ENCODE peak calls at places on chromosomes 11 and 22, in four cellular contexts. K is foreskin melanocyte, Q is fibroblast of mammary gland, S is BE2C. C is an unnamed sample.

GRCh38 chr22:44935724-44936123 is 74.1 kb downstream of the PHF21B start:
- DNase-seq in S (no peak), Q (no peak), K (no peak), C (no peak)

GRCh38 chr11:74504100-74504691 is 10.7 kb upstream of the LIPT2 start:
- DNase-seq in S (no peak), Q (no peak), K (no peak), C (no peak)

GRCh38 chr22:30444632-30445437 is 19.3 kb downstream of the MTFP1 start:
- DNase-seq in Q (peak; percentile 70), S (peak; percentile 76), K (peak; percentile 44), C (peak; percentile 75)

GRCh38 chr11:114162719-114163123 is 103.2 kb downstream of the ZBTB16 start:
- DNase-seq in Q (peak; percentile 100), K (peak; percentile 77), S (peak; percentile 89), C (peak; percentile 88)

GRCh38 chr22:43158778-43159483 is 7.6 kb downstream of the TSPO start:
- DNase-seq in K (no peak), Q (no peak), S (no peak), C (no peak)

GRCh38 chr22:37627545-37627944 is 11.9 kb upstream of the SH3BP1 start:
- DNase-seq in S (no peak), Q (no peak), K (no peak), C (no peak)

GRCh38 chr22:28072066-28072465 is 153.0 kb upstream of the PITPNB start:
- DNase-seq in Q (peak; percentile 68), K (no peak), S (no peak), C (no peak)

GRCh38 chr11:13111813-13112130 is 102.7 kb downstream of the RASSF10 start:
- DNase-seq in K (no peak), Q (no peak), S (no peak), C (no peak)

GRCh38 chr11:111977141-111978027 is 40.2 kb downstream of the DIXDC1 start:
- DNase-seq in S (peak; percentile 63), K (no peak), Q (peak; percentile 22), C (peak; percentile 55)

GRCh38 chr11:103406357-103406756 is 297.1 kb downstream of the DYNC2H1 start:
- DNase-seq in K (no peak), Q (no peak), S (no peak), C (no peak)

GRCh38 chr11:78742430-78742829 is 167.8 kb upstream of the NARS2 start:
- DNase-seq in S (peak; percentile 57), Q (peak; percentile 45), K (no peak), C (peak; percentile 39)

GRCh38 chr11:19441752-19442553 is 201.2 kb upstream of the E2F8 start:
- DNase-seq in Q (peak; percentile 98), K (no peak), S (peak; percentile 66), C (no peak)

GRCh38 chr22:19179472-19180048 is 1.0 kb upstream of the SLC25A1 start:
- DNase-seq in S (peak; percentile 86), Q (peak; percentile 85), K (peak; percentile 75), C (peak; percentile 64)

GRCh38 chr11:44863231-44863630 is 87.5 kb downstream of the TP53I11 start:
- DNase-seq in Q (no peak), S (no peak), K (no peak), C (no peak)

GRCh38 chr22:37643225-37643847 is 3.9 kb downstream of the SH3BP1 start:
- DNase-seq in Q (peak; percentile 65), S (peak; percentile 89), K (no peak), C (peak; percentile 48)

GRCh38 chr22:29861672-29862297 is 21.2 kb upstream of the MTMR3 start:
- DNase-seq in Q (no peak), K (no peak), S (no peak), C (no peak)